ENCODE peak calls at places on chromosomes 4 and X, in eight cellular contexts. One of them, this sample, is unnamed.

GRCh38 chrX:44223150-44223549 is 120.3 kb downstream of the EFHC2 start:
- DNase-seq in sigmoid colon: no peak
- DNase-seq in stomach: peak; percentile 57
- DNase-seq in A549: no peak
- DNase-seq in H1: no peak
- DNase-seq in tibial nerve: no peak
- DNase-seq in ovary: peak; percentile 42
- DNase-seq in transverse colon: peak; percentile 58
- DNase-seq in this sample: no peak

GRCh38 chr4:74331252-74331651 is 23.0 kb downstream of the EPGN start:
- DNase-seq in sigmoid colon: no peak
- DNase-seq in stomach: no peak
- DNase-seq in A549: no peak
- DNase-seq in H1: no peak
- DNase-seq in tibial nerve: no peak
- DNase-seq in ovary: no peak
- DNase-seq in transverse colon: no peak
- DNase-seq in this sample: no peak

GRCh38 chrX:72270316-72270866 is 6.7 kb downstream of the RPS4X start:
- DNase-seq in sigmoid colon: no peak
- DNase-seq in stomach: no peak
- DNase-seq in A549: no peak
- DNase-seq in H1: no peak
- DNase-seq in tibial nerve: no peak
- DNase-seq in ovary: no peak
- DNase-seq in transverse colon: no peak
- DNase-seq in this sample: no peak

GRCh38 chr4:135194477-135194876 is 992.9 kb upstream of the PABPC4L start:
- DNase-seq in sigmoid colon: no peak
- DNase-seq in stomach: no peak
- DNase-seq in A549: no peak
- DNase-seq in H1: no peak
- DNase-seq in tibial nerve: no peak
- DNase-seq in ovary: no peak
- DNase-seq in transverse colon: no peak
- DNase-seq in this sample: no peak

GRCh38 chrX:114797494-114797893 is 213.6 kb downstream of the HTR2C start:
- DNase-seq in sigmoid colon: no peak
- DNase-seq in stomach: no peak
- DNase-seq in A549: no peak
- DNase-seq in H1: no peak
- DNase-seq in tibial nerve: no peak
- DNase-seq in ovary: no peak
- DNase-seq in transverse colon: no peak
- DNase-seq in this sample: no peak

GRCh38 chrX:74383611-74384010 is 37.7 kb upstream of the SLC16A2 start:
- DNase-seq in sigmoid colon: no peak
- DNase-seq in stomach: peak; percentile 29
- DNase-seq in A549: peak; percentile 58
- DNase-seq in H1: no peak
- DNase-seq in tibial nerve: peak; percentile 8
- DNase-seq in ovary: peak; percentile 34
- DNase-seq in transverse colon: peak; percentile 11
- DNase-seq in this sample: no peak

GRCh38 chrX:69501433-69501832 is 2.7 kb upstream of the NALF2 start:
- DNase-seq in sigmoid colon: no peak
- DNase-seq in stomach: peak; percentile 47
- DNase-seq in A549: peak; percentile 61
- DNase-seq in H1: no peak
- DNase-seq in tibial nerve: no peak
- DNase-seq in ovary: no peak
- DNase-seq in transverse colon: no peak
- DNase-seq in this sample: no peak

GRCh38 chrX:47482065-47482511 is 934 bp downstream of the ZNF41 start:
- DNase-seq in sigmoid colon: peak; percentile 20
- DNase-seq in stomach: no peak
- DNase-seq in A549: no peak
- DNase-seq in H1: no peak
- DNase-seq in tibial nerve: no peak
- DNase-seq in ovary: no peak
- DNase-seq in transverse colon: no peak
- DNase-seq in this sample: no peak

GRCh38 chr4:96164814-96165351 is 325.0 kb downstream of the PDHA2 start:
- DNase-seq in sigmoid colon: no peak
- DNase-seq in stomach: no peak
- DNase-seq in A549: no peak
- DNase-seq in H1: no peak
- DNase-seq in tibial nerve: no peak
- DNase-seq in ovary: no peak
- DNase-seq in transverse colon: no peak
- DNase-seq in this sample: no peak

GRCh38 chrX:35291013-35291412 is 348.4 kb downstream of the FAM47B start:
- DNase-seq in sigmoid colon: no peak
- DNase-seq in stomach: no peak
- DNase-seq in A549: no peak
- DNase-seq in H1: no peak
- DNase-seq in tibial nerve: no peak
- DNase-seq in ovary: no peak
- DNase-seq in transverse colon: no peak
- DNase-seq in this sample: no peak

GRCh38 chrX:105658136-105658535 is 164.2 kb upstream of the NRK start:
- DNase-seq in sigmoid colon: no peak
- DNase-seq in stomach: no peak
- DNase-seq in A549: no peak
- DNase-seq in H1: no peak
- DNase-seq in tibial nerve: no peak
- DNase-seq in ovary: no peak
- DNase-seq in transverse colon: no peak
- DNase-seq in this sample: no peak

GRCh38 chr4:147851135-147851534 is 119.2 kb downstream of the ARHGAP10 start:
- DNase-seq in sigmoid colon: no peak
- DNase-seq in stomach: no peak
- DNase-seq in A549: no peak
- DNase-seq in H1: no peak
- DNase-seq in tibial nerve: no peak
- DNase-seq in ovary: peak; percentile 57
- DNase-seq in transverse colon: no peak
- DNase-seq in this sample: no peak

GRCh38 chrX:19678941-19679340 is 163.6 kb upstream of the MAP3K15 start:
- DNase-seq in sigmoid colon: no peak
- DNase-seq in stomach: no peak
- DNase-seq in A549: no peak
- DNase-seq in H1: no peak
- DNase-seq in tibial nerve: no peak
- DNase-seq in ovary: no peak
- DNase-seq in transverse colon: no peak
- DNase-seq in this sample: no peak

GRCh38 chrX:139141370-139141769 is 389.2 kb upstream of the F9 start:
- DNase-seq in sigmoid colon: no peak
- DNase-seq in stomach: no peak
- DNase-seq in A549: no peak
- DNase-seq in H1: no peak
- DNase-seq in tibial nerve: no peak
- DNase-seq in ovary: no peak
- DNase-seq in transverse colon: no peak
- DNase-seq in this sample: no peak

GRCh38 chr4:140877781-140878180 is 121.6 kb upstream of the TBC1D9 start:
- DNase-seq in sigmoid colon: no peak
- DNase-seq in stomach: no peak
- DNase-seq in A549: no peak
- DNase-seq in H1: no peak
- DNase-seq in tibial nerve: no peak
- DNase-seq in ovary: no peak
- DNase-seq in transverse colon: no peak
- DNase-seq in this sample: peak; percentile 17

GRCh38 chr4:159410076-159410777 is 307.3 kb downstream of the RAPGEF2 start:
- DNase-seq in sigmoid colon: no peak
- DNase-seq in stomach: no peak
- DNase-seq in A549: no peak
- DNase-seq in H1: no peak
- DNase-seq in tibial nerve: no peak
- DNase-seq in ovary: no peak
- DNase-seq in transverse colon: no peak
- DNase-seq in this sample: no peak

GRCh38 chr4:38967260-38968095 is 64.7 kb downstream of the TMEM156 start:
- DNase-seq in sigmoid colon: no peak
- DNase-seq in stomach: no peak
- DNase-seq in A549: peak; percentile 76
- DNase-seq in H1: no peak
- DNase-seq in tibial nerve: no peak
- DNase-seq in ovary: no peak
- DNase-seq in transverse colon: no peak
- DNase-seq in this sample: no peak

GRCh38 chrX:105909576-105909975 is 87.2 kb downstream of the NRK start:
- DNase-seq in sigmoid colon: no peak
- DNase-seq in stomach: no peak
- DNase-seq in A549: no peak
- DNase-seq in H1: no peak
- DNase-seq in tibial nerve: no peak
- DNase-seq in ovary: no peak
- DNase-seq in transverse colon: no peak
- DNase-seq in this sample: no peak

GRCh38 chr4:147019061-147019460 is 73.4 kb upstream of the TTC29 start:
- DNase-seq in sigmoid colon: peak; percentile 71
- DNase-seq in stomach: peak; percentile 70
- DNase-seq in A549: peak; percentile 53
- DNase-seq in H1: no peak
- DNase-seq in tibial nerve: peak; percentile 92
- DNase-seq in ovary: peak; percentile 49
- DNase-seq in transverse colon: peak; percentile 59
- DNase-seq in this sample: no peak

GRCh38 chr4:124936427-124936826 is 223.9 kb upstream of the ANKRD50 start:
- DNase-seq in sigmoid colon: no peak
- DNase-seq in stomach: peak; percentile 83
- DNase-seq in A549: no peak
- DNase-seq in H1: no peak
- DNase-seq in tibial nerve: no peak
- DNase-seq in ovary: no peak
- DNase-seq in transverse colon: no peak
- DNase-seq in this sample: no peak

GRCh38 chr4:124937993-124938392 is 225.5 kb upstream of the ANKRD50 start:
- DNase-seq in sigmoid colon: no peak
- DNase-seq in stomach: no peak
- DNase-seq in A549: no peak
- DNase-seq in H1: no peak
- DNase-seq in tibial nerve: no peak
- DNase-seq in ovary: no peak
- DNase-seq in transverse colon: no peak
- DNase-seq in this sample: no peak

GRCh38 chr4:124933521-124933920 is 221.0 kb upstream of the ANKRD50 start:
- DNase-seq in sigmoid colon: no peak
- DNase-seq in stomach: no peak
- DNase-seq in A549: no peak
- DNase-seq in H1: no peak
- DNase-seq in tibial nerve: no peak
- DNase-seq in ovary: no peak
- DNase-seq in transverse colon: no peak
- DNase-seq in this sample: no peak

GRCh38 chr4:124932447-124932846 is 219.9 kb upstream of the ANKRD50 start:
- DNase-seq in sigmoid colon: no peak
- DNase-seq in stomach: no peak
- DNase-seq in A549: no peak
- DNase-seq in H1: no peak
- DNase-seq in tibial nerve: no peak
- DNase-seq in ovary: no peak
- DNase-seq in transverse colon: no peak
- DNase-seq in this sample: no peak

GRCh38 chr4:124934921-124935320 is 222.4 kb upstream of the ANKRD50 start:
- DNase-seq in sigmoid colon: no peak
- DNase-seq in stomach: no peak
- DNase-seq in A549: no peak
- DNase-seq in H1: no peak
- DNase-seq in tibial nerve: no peak
- DNase-seq in ovary: no peak
- DNase-seq in transverse colon: no peak
- DNase-seq in this sample: no peak
- H3K4me1 ChIP-seq in sigmoid colon: peaks cover 16% of the 10 kb centered on the region
- H3K4me1 ChIP-seq in stomach: peaks cover 50% of the 10 kb centered on the region
- H3K4me1 ChIP-seq in A549: peaks cover under 1% of the 10 kb centered on the region
- H3K4me1 ChIP-seq in H1: no peaks in the 10 kb centered on the region
- H3K4me1 ChIP-seq in tibial nerve: no peaks in the 10 kb centered on the region
- H3K4me1 ChIP-seq in ovary: peaks cover 2% of the 10 kb centered on the region
- H3K4me1 ChIP-seq in transverse colon: no peaks in the 10 kb centered on the region
- H3K4me1 ChIP-seq in this sample: peaks cover 17% of the 10 kb centered on the region

GRCh38 chr4:105894570-105895323 is 524 bp upstream of the NPNT start:
- DNase-seq in sigmoid colon: no peak
- DNase-seq in stomach: no peak
- DNase-seq in A549: no peak
- DNase-seq in H1: no peak
- DNase-seq in tibial nerve: no peak
- DNase-seq in ovary: no peak
- DNase-seq in transverse colon: peak; percentile 61
- DNase-seq in this sample: no peak
- TF ChIP-seq EP300 in sigmoid colon: no peak
- TF ChIP-seq EP300 in stomach: no peak
- TF ChIP-seq EP300 in A549: no peak
- TF ChIP-seq EP300 in H1: no peak
- TF ChIP-seq EP300 in tibial nerve: no peak
- TF ChIP-seq EP300 in ovary: no peak
- TF ChIP-seq EP300 in transverse colon: no peak
- TF ChIP-seq EP300 in this sample: no peak

GRCh38 chrX:77892887-77893286 is 2.3 kb downstream of the MAGT1 start:
- DNase-seq in sigmoid colon: no peak
- DNase-seq in stomach: no peak
- DNase-seq in A549: no peak
- DNase-seq in H1: no peak
- DNase-seq in tibial nerve: no peak
- DNase-seq in ovary: no peak
- DNase-seq in transverse colon: no peak
- DNase-seq in this sample: no peak
- TF ChIP-seq POLR2A in sigmoid colon: no peak
- TF ChIP-seq POLR2A in stomach: no peak
- TF ChIP-seq POLR2A in A549: no peak
- TF ChIP-seq POLR2A in H1: no peak
- TF ChIP-seq POLR2A in tibial nerve: no peak
- TF ChIP-seq POLR2A in ovary: no peak
- TF ChIP-seq POLR2A in transverse colon: no peak
- TF ChIP-seq POLR2A in this sample: no peak

GRCh38 chr4:119136541-119136940 is 909 bp downstream of the MYOZ2 start:
- DNase-seq in sigmoid colon: no peak
- DNase-seq in stomach: no peak
- DNase-seq in A549: no peak
- DNase-seq in H1: no peak
- DNase-seq in tibial nerve: no peak
- DNase-seq in ovary: no peak
- DNase-seq in transverse colon: no peak
- DNase-seq in this sample: no peak

GRCh38 chr4:119139316-119139715 is 3.7 kb downstream of the MYOZ2 start:
- DNase-seq in sigmoid colon: no peak
- DNase-seq in stomach: no peak
- DNase-seq in A549: no peak
- DNase-seq in H1: no peak
- DNase-seq in tibial nerve: no peak
- DNase-seq in ovary: no peak
- DNase-seq in transverse colon: no peak
- DNase-seq in this sample: no peak

GRCh38 chr4:119139822-119140252 is 4.2 kb downstream of the MYOZ2 start:
- DNase-seq in sigmoid colon: no peak
- DNase-seq in stomach: no peak
- DNase-seq in A549: no peak
- DNase-seq in H1: no peak
- DNase-seq in tibial nerve: no peak
- DNase-seq in ovary: no peak
- DNase-seq in transverse colon: no peak
- DNase-seq in this sample: no peak

GRCh38 chr4:119135721-119136121 is at the start of gene MYOZ2:
- DNase-seq in sigmoid colon: no peak
- DNase-seq in stomach: no peak
- DNase-seq in A549: no peak
- DNase-seq in H1: no peak
- DNase-seq in tibial nerve: no peak
- DNase-seq in ovary: no peak
- DNase-seq in transverse colon: no peak
- DNase-seq in this sample: no peak

GRCh38 chr4:119138046-119138445 is 2.4 kb downstream of the MYOZ2 start:
- DNase-seq in sigmoid colon: no peak
- DNase-seq in stomach: no peak
- DNase-seq in A549: no peak
- DNase-seq in H1: no peak
- DNase-seq in tibial nerve: no peak
- DNase-seq in ovary: no peak
- DNase-seq in transverse colon: no peak
- DNase-seq in this sample: no peak
- H3K4me1 ChIP-seq in sigmoid colon: peaks cover 14% of the 10 kb centered on the region
- H3K4me1 ChIP-seq in stomach: peaks cover 28% of the 10 kb centered on the region
- H3K4me1 ChIP-seq in A549: peaks cover 32% of the 10 kb centered on the region
- H3K4me1 ChIP-seq in H1: no peaks in the 10 kb centered on the region
- H3K4me1 ChIP-seq in tibial nerve: no peaks in the 10 kb centered on the region
- H3K4me1 ChIP-seq in ovary: no peaks in the 10 kb centered on the region
- H3K4me1 ChIP-seq in transverse colon: no peaks in the 10 kb centered on the region
- H3K4me1 ChIP-seq in this sample: peaks cover 18% of the 10 kb centered on the region

This sample was measured in esophagus muscularis mucosa.